ENCODE peak calls at places on chromosomes 1 and 21, in six cellular contexts. T is tibial nerve; X is CD4-positive, CD25-positive, alpha-beta regulatory T cell; C is mucosa of descending colon; L is AG04450; G is IMR-90. S is an unnamed sample.

GRCh38 chr21:15063081-15063820 is 1.5 kb downstream of the NRIP1 start:
- DNase-seq in T (no peak), X (peak; percentile 50), C (no peak), L (no peak), G (peak; percentile 18), S (no peak)

GRCh38 chr1:188128761-188129160 is 1300.0 kb downstream of the PLA2G4A start:
- DNase-seq in T (no peak), X (no peak), C (no peak), L (no peak), G (peak; percentile 41), S (no peak)

GRCh38 chr21:44383216-44383615 is 29.8 kb downstream of the TRPM2 start:
- DNase-seq in T (no peak), X (no peak), C (no peak), L (no peak), G (no peak), S (no peak)

GRCh38 chr1:224498574-224499170 is 64.1 kb upstream of the WDR26 start:
- DNase-seq in T (no peak), X (peak; percentile 28), C (no peak), L (no peak), G (peak; percentile 76), S (no peak)

GRCh38 chr21:20882462-20883415 is 115.5 kb upstream of the NCAM2 start:
- DNase-seq in T (no peak), X (peak; percentile 0), C (peak; percentile 75), L (no peak), G (peak; percentile 0), S (no peak)

GRCh38 chr21:41459884-41460534 is 34.0 kb downstream of the MX1 start:
- DNase-seq in T (no peak), X (no peak), C (no peak), L (no peak), G (no peak), S (no peak)

GRCh38 chr21:22490044-22490443 is 1491.8 kb downstream of the NCAM2 start:
- DNase-seq in T (no peak), X (no peak), C (no peak), L (no peak), G (no peak), S (no peak)

GRCh38 chr1:86419277-86419903 is 4.6 kb upstream of the CLCA2 start:
- DNase-seq in T (no peak), X (peak; percentile 68), C (peak; percentile 49), L (no peak), G (no peak), S (no peak)

GRCh38 chr1:28193701-28194161 is 17.2 kb upstream of the PTAFR start:
- DNase-seq in T (no peak), X (no peak), C (no peak), L (no peak), G (no peak), S (no peak)

GRCh38 chr1:44543064-44543815 is 131.0 kb downstream of the TMEM53 start:
- DNase-seq in T (no peak), X (no peak), C (no peak), L (no peak), G (no peak), S (no peak)

GRCh38 chr1:33327587-33328325 is 6.9 kb upstream of the A3GALT2 start:
- DNase-seq in T (no peak), X (no peak), C (peak; percentile 57), L (peak; percentile 92), G (peak; percentile 99), S (no peak)

GRCh38 chr1:87586501-87586900 is 257.8 kb downstream of the LMO4 start:
- DNase-seq in T (no peak), X (no peak), C (no peak), L (no peak), G (no peak), S (no peak)

GRCh38 chr1:224427346-224427745 is 7.3 kb downstream of the WDR26 start:
- DNase-seq in T (no peak), X (no peak), C (no peak), L (no peak), G (peak; percentile 88), S (no peak)

GRCh38 chr1:183164350-183164749 is 21.7 kb upstream of the LAMC2 start:
- DNase-seq in T (no peak), X (no peak), C (no peak), L (no peak), G (peak; percentile 64), S (no peak)

GRCh38 chr1:72281637-72282270 is 585 bp downstream of the NEGR1 start:
- DNase-seq in T (peak; percentile 16), X (no peak), C (peak; percentile 4), L (no peak), G (peak; percentile 2), S (no peak)

GRCh38 chr1:218866507-218866906 is 307.2 kb upstream of the LYPLAL1 start:
- DNase-seq in T (no peak), X (no peak), C (no peak), L (no peak), G (no peak), S (no peak)

GRCh38 chr1:171140466-171140865 is 44.6 kb upstream of the FMO2 start:
- DNase-seq in T (peak; percentile 43), X (no peak), C (no peak), L (no peak), G (no peak), S (no peak)

GRCh38 chr21:44819283-44820243 is 1.7 kb upstream of the SUMO3 start:
- DNase-seq in T (no peak), X (no peak), C (no peak), L (no peak), G (no peak), S (no peak)

GRCh38 chr1:32877211-32878110 is 6.7 kb upstream of the FNDC5 start:
- DNase-seq in T (no peak), X (no peak), C (no peak), L (no peak), G (no peak), S (no peak)

GRCh38 chr1:14183312-14183711 is 415.2 kb upstream of the KAZN start:
- DNase-seq in T (no peak), X (no peak), C (no peak), L (no peak), G (no peak), S (no peak)

GRCh38 chr1:38009088-38009840 is 3.3 kb upstream of the UTP11 start:
- DNase-seq in T (no peak), X (peak; percentile 84), C (no peak), L (no peak), G (peak; percentile 78), S (no peak)

GRCh38 chr1:119683893-119684292 is 27.8 kb upstream of the PHGDH start:
- DNase-seq in T (no peak), X (no peak), C (no peak), L (no peak), G (no peak), S (no peak)

GRCh38 chr21:30962013-30962412 is 76.3 kb downstream of the KRTAP19-8 start:
- DNase-seq in T (no peak), X (no peak), C (no peak), L (no peak), G (no peak), S (no peak)

GRCh38 chr1:97680894-97681293 is 239.9 kb downstream of the DPYD start:
- DNase-seq in T (no peak), X (no peak), C (no peak), L (no peak), G (peak; percentile 5), S (no peak)

GRCh38 chr1:38018864-38019343 is 6.4 kb downstream of the UTP11 start:
- DNase-seq in T (no peak), X (peak; percentile 54), C (no peak), L (no peak), G (peak; percentile 60), S (no peak)

GRCh38 chr1:95127380-95127779 is 10.2 kb downstream of the TLCD4 start:
- DNase-seq in T (no peak), X (no peak), C (no peak), L (no peak), G (no peak), S (no peak)

GRCh38 chr1:43366179-43366578 is 1.6 kb downstream of the ELOVL1 start:
- DNase-seq in T (no peak), X (no peak), C (peak; percentile 93), L (no peak), G (no peak), S (no peak)

GRCh38 chr1:4755301-4756183 is 101.1 kb downstream of the AJAP1 start:
- DNase-seq in T (no peak), X (no peak), C (no peak), L (no peak), G (no peak), S (no peak)
- H3K9me3 ChIP-seq in T (peaks cover 35% of the 10 kb centered on the region), X (no peaks in the 10 kb centered on the region), C (no peaks in the 10 kb centered on the region), L (peaks cover 83% of the 10 kb centered on the region), G (peaks cover 57% of the 10 kb centered on the region), S (no peaks in the 10 kb centered on the region)

GRCh38 chr1:185016880-185017279 is 28.5 kb upstream of the RNF2 start:
- DNase-seq in T (no peak), X (no peak), C (no peak), L (no peak), G (peak; percentile 1), S (no peak)
- H3K9me3 ChIP-seq in T (no peaks in the 10 kb centered on the region), X (no peaks in the 10 kb centered on the region), C (no peaks in the 10 kb centered on the region), L (no peaks in the 10 kb centered on the region), G (no peaks in the 10 kb centered on the region), S (no peaks in the 10 kb centered on the region)

DNA sequence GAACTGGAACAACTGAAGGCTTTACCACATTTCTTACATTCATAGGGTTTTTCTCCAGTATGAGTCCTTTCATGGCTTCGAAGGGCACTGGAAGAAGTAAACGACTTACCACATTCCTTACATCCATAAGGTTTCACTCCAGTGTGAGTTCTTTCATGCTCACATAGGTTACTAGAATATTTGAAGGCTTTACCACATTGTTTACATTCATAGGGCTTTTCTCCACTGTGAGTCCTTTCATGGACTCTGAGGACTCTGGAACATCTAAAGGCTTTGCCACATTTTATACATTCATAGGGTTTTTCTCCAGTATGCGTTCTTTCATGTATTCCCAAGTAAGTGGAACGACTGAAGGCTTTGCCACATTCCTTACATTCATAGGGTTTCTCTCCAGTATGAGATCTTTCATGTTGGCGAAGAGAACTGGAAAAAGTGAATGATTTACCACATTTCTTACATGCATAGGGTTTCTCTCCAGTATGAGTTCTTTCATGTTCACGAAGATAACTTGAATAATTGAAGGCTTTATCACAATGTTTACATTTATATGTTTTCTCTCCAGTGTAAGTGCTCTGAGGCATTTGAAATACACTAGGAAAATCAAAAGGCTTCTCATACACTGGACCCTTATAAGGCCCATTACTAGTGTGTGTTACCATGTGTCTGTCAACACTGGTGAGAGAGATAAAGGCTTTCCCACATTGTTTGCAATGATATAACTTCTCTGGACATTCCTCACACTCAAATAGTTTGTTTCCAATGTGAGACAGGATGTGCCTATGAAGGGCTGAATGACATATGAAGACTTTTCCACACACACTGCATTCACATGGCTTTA is 29.8 kb upstream of the ZNF695 start:
- DNase-seq in T (no peak), X (no peak), C (no peak), L (no peak), G (no peak), S (no peak)
- H3K9me3 ChIP-seq in T (peaks cover 88% of the 10 kb centered on the region), X (peaks cover 81% of the 10 kb centered on the region), C (peaks cover 92% of the 10 kb centered on the region), L (peaks cover 24% of the 10 kb centered on the region), G (peaks cover 42% of the 10 kb centered on the region), S (peaks cover 21% of the 10 kb centered on the region)

GRCh38 chr21:27157097-27157496 is 190.2 kb upstream of the ADAMTS5 start:
- DNase-seq in T (no peak), X (no peak), C (no peak), L (no peak), G (no peak), S (no peak)
- H3K9me3 ChIP-seq in T (no peaks in the 10 kb centered on the region), X (peaks cover 3% of the 10 kb centered on the region), C (no peaks in the 10 kb centered on the region), L (no peaks in the 10 kb centered on the region), G (no peaks in the 10 kb centered on the region), S (no peaks in the 10 kb centered on the region)